ENCODE peak calls at places on chromosome 21, in five cellular contexts. One of them, this sample, is unnamed.
A peak's percentile ranks its signal among the peaks of the same experiment; 100 is the strongest.

GRCh38 chr21:27813750-27814149 is 846.9 kb upstream of the ADAMTS5 start:
- DNase-seq in colonic mucosa: peak; percentile 22
- DNase-seq in body of pancreas: no peak
- DNase-seq in ovary: no peak
- DNase-seq in cardiac muscle cell: no peak
- DNase-seq in this sample: no peak

GRCh38 chr21:43908167-43908566 is 43.1 kb downstream of the AGPAT3 start:
- DNase-seq in colonic mucosa: no peak
- DNase-seq in body of pancreas: no peak
- DNase-seq in ovary: no peak
- DNase-seq in cardiac muscle cell: no peak
- DNase-seq in this sample: no peak

GRCh38 chr21:35204850-35205564 is 155.9 kb upstream of the RUNX1 start:
- DNase-seq in colonic mucosa: peak; percentile 60
- DNase-seq in body of pancreas: peak; percentile 83
- DNase-seq in ovary: peak; percentile 86
- DNase-seq in cardiac muscle cell: no peak
- DNase-seq in this sample: peak; percentile 70

GRCh38 chr21:14215971-14216621 is at the start of gene RBM11:
- DNase-seq in colonic mucosa: peak; percentile 78
- DNase-seq in body of pancreas: peak; percentile 89
- DNase-seq in ovary: peak; percentile 84
- DNase-seq in cardiac muscle cell: peak; percentile 92
- DNase-seq in this sample: peak; percentile 50

GRCh38 chr21:38333290-38334272 is 76.8 kb downstream of the KCNJ15 start:
- DNase-seq in colonic mucosa: no peak
- DNase-seq in body of pancreas: no peak
- DNase-seq in ovary: no peak
- DNase-seq in cardiac muscle cell: no peak
- DNase-seq in this sample: no peak

GRCh38 chr21:29829514-29830255 is 110.1 kb downstream of the GRIK1 start:
- DNase-seq in colonic mucosa: no peak
- DNase-seq in body of pancreas: no peak
- DNase-seq in ovary: no peak
- DNase-seq in cardiac muscle cell: no peak
- DNase-seq in this sample: no peak

GRCh38 chr21:41441546-41441945 is 15.5 kb downstream of the MX1 start:
- DNase-seq in colonic mucosa: no peak
- DNase-seq in body of pancreas: no peak
- DNase-seq in ovary: no peak
- DNase-seq in cardiac muscle cell: no peak
- DNase-seq in this sample: no peak

GRCh38 chr21:39472211-39472610 is 20.4 kb downstream of the SH3BGR start:
- DNase-seq in colonic mucosa: no peak
- DNase-seq in body of pancreas: no peak
- DNase-seq in ovary: no peak
- DNase-seq in cardiac muscle cell: no peak
- DNase-seq in this sample: no peak

GRCh38 chr21:15841856-15842564 is 112.2 kb downstream of the USP25 start:
- DNase-seq in colonic mucosa: no peak
- DNase-seq in body of pancreas: no peak
- DNase-seq in ovary: no peak
- DNase-seq in cardiac muscle cell: no peak
- DNase-seq in this sample: no peak

GRCh38 chr21:45228171-45228641 is 59.5 kb downstream of the POFUT2 start:
- DNase-seq in colonic mucosa: no peak
- DNase-seq in body of pancreas: no peak
- DNase-seq in ovary: no peak
- DNase-seq in cardiac muscle cell: peak; percentile 14
- DNase-seq in this sample: peak; percentile 47

GRCh38 chr21:37748351-37748750 is 167.9 kb downstream of the KCNJ6 start:
- DNase-seq in colonic mucosa: no peak
- DNase-seq in body of pancreas: no peak
- DNase-seq in ovary: no peak
- DNase-seq in cardiac muscle cell: no peak
- DNase-seq in this sample: no peak

GRCh38 chr21:19523731-19524130 is 1120.1 kb upstream of the TMPRSS15 start:
- DNase-seq in colonic mucosa: no peak
- DNase-seq in body of pancreas: no peak
- DNase-seq in ovary: no peak
- DNase-seq in cardiac muscle cell: no peak
- DNase-seq in this sample: no peak

GRCh38 chr21:16370176-16370575 is 640.4 kb downstream of the USP25 start:
- DNase-seq in colonic mucosa: no peak
- DNase-seq in body of pancreas: no peak
- DNase-seq in ovary: no peak
- DNase-seq in cardiac muscle cell: no peak
- DNase-seq in this sample: no peak

GRCh38 chr21:38688068-38688467 is 117.7 kb upstream of the ETS2 start:
- DNase-seq in colonic mucosa: no peak
- DNase-seq in body of pancreas: no peak
- DNase-seq in ovary: no peak
- DNase-seq in cardiac muscle cell: no peak
- DNase-seq in this sample: no peak

GRCh38 chr21:40335689-40336088 is 468.5 kb downstream of the PCP4 start:
- DNase-seq in colonic mucosa: no peak
- DNase-seq in body of pancreas: no peak
- DNase-seq in ovary: no peak
- DNase-seq in cardiac muscle cell: no peak
- DNase-seq in this sample: no peak

GRCh38 chr21:39874759-39875158 is 7.5 kb downstream of the PCP4 start:
- DNase-seq in colonic mucosa: no peak
- DNase-seq in body of pancreas: no peak
- DNase-seq in ovary: no peak
- DNase-seq in cardiac muscle cell: no peak
- DNase-seq in this sample: no peak

GRCh38 chr21:41121785-41122415 is 46.1 kb upstream of the BACE2 start:
- DNase-seq in colonic mucosa: peak; percentile 93
- DNase-seq in body of pancreas: peak; percentile 95
- DNase-seq in ovary: peak; percentile 77
- DNase-seq in cardiac muscle cell: peak; percentile 85
- DNase-seq in this sample: peak; percentile 81

GRCh38 chr21:41170442-41170841 is 2.5 kb downstream of the BACE2 start:
- DNase-seq in colonic mucosa: peak; percentile 61
- DNase-seq in body of pancreas: peak; percentile 79
- DNase-seq in ovary: no peak
- DNase-seq in cardiac muscle cell: peak; percentile 68
- DNase-seq in this sample: no peak

GRCh38 chr21:38505654-38506523 is 7.6 kb upstream of the ERG start:
- DNase-seq in colonic mucosa: peak; percentile 71
- DNase-seq in body of pancreas: peak; percentile 17
- DNase-seq in ovary: peak; percentile 45
- DNase-seq in cardiac muscle cell: peak; percentile 75
- DNase-seq in this sample: no peak

GRCh38 chr21:38793926-38794713 is 11.6 kb upstream of the ETS2 start:
- DNase-seq in colonic mucosa: no peak
- DNase-seq in body of pancreas: no peak
- DNase-seq in ovary: no peak
- DNase-seq in cardiac muscle cell: no peak
- DNase-seq in this sample: no peak

GRCh38 chr21:29196021-29196663 is 65.7 kb downstream of the MAP3K7CL start:
- DNase-seq in colonic mucosa: peak; percentile 68
- DNase-seq in body of pancreas: peak; percentile 42
- DNase-seq in ovary: peak; percentile 41
- DNase-seq in cardiac muscle cell: no peak
- DNase-seq in this sample: no peak

GRCh38 chr21:17519965-17520364 is 7.1 kb downstream of the CXADR start:
- DNase-seq in colonic mucosa: no peak
- DNase-seq in body of pancreas: no peak
- DNase-seq in ovary: no peak
- DNase-seq in cardiac muscle cell: no peak
- DNase-seq in this sample: no peak

GRCh38 chr21:15552914-15553491 is 176.8 kb upstream of the USP25 start:
- DNase-seq in colonic mucosa: no peak
- DNase-seq in body of pancreas: no peak
- DNase-seq in ovary: no peak
- DNase-seq in cardiac muscle cell: no peak
- DNase-seq in this sample: no peak

GRCh38 chr21:38879912-38880577 is 74.3 kb downstream of the ETS2 start:
- DNase-seq in colonic mucosa: no peak
- DNase-seq in body of pancreas: no peak
- DNase-seq in ovary: no peak
- DNase-seq in cardiac muscle cell: no peak
- DNase-seq in this sample: no peak

GRCh38 chr21:16535100-16535418 is 805.3 kb downstream of the USP25 start:
- DNase-seq in colonic mucosa: no peak
- DNase-seq in body of pancreas: peak; percentile 81
- DNase-seq in ovary: peak; percentile 92
- DNase-seq in cardiac muscle cell: no peak
- DNase-seq in this sample: peak; percentile 92

GRCh38 chr21:39176312-39176711 is 6.9 kb downstream of the PSMG1 start:
- DNase-seq in colonic mucosa: no peak
- DNase-seq in body of pancreas: no peak
- DNase-seq in ovary: no peak
- DNase-seq in cardiac muscle cell: no peak
- DNase-seq in this sample: no peak

GRCh38 chr21:26832513-26832912 is 12.7 kb downstream of the ADAMTS1 start:
- DNase-seq in colonic mucosa: no peak
- DNase-seq in body of pancreas: no peak
- DNase-seq in ovary: no peak
- DNase-seq in cardiac muscle cell: no peak
- DNase-seq in this sample: no peak

GRCh38 chr21:26844258-26845065 is 747 bp downstream of the ADAMTS1 start:
- DNase-seq in colonic mucosa: peak; percentile 29
- DNase-seq in body of pancreas: peak; percentile 71
- DNase-seq in ovary: peak; percentile 68
- DNase-seq in cardiac muscle cell: peak; percentile 68
- DNase-seq in this sample: peak; percentile 84

GRCh38 chr21:31117046-31117916 is 79.0 kb upstream of the KRTAP19-8 start:
- DNase-seq in colonic mucosa: no peak
- DNase-seq in body of pancreas: no peak
- DNase-seq in ovary: no peak
- DNase-seq in cardiac muscle cell: no peak
- DNase-seq in this sample: no peak

GRCh38 chr21:40136571-40136970 is 269.3 kb downstream of the PCP4 start:
- DNase-seq in colonic mucosa: no peak
- DNase-seq in body of pancreas: no peak
- DNase-seq in ovary: no peak
- DNase-seq in cardiac muscle cell: no peak
- DNase-seq in this sample: no peak

GRCh38 chr21:42544544-42544943 is 30.9 kb downstream of the SLC37A1 start:
- DNase-seq in colonic mucosa: no peak
- DNase-seq in body of pancreas: no peak
- DNase-seq in ovary: no peak
- DNase-seq in cardiac muscle cell: no peak
- DNase-seq in this sample: no peak

GRCh38 chr21:42545745-42546144 is 32.1 kb downstream of the SLC37A1 start:
- DNase-seq in colonic mucosa: no peak
- DNase-seq in body of pancreas: no peak
- DNase-seq in ovary: no peak
- DNase-seq in cardiac muscle cell: no peak
- DNase-seq in this sample: no peak

GRCh38 chr21:42547001-42547905 is 33.6 kb downstream of the SLC37A1 start:
- DNase-seq in colonic mucosa: no peak
- DNase-seq in body of pancreas: no peak
- DNase-seq in ovary: no peak
- DNase-seq in cardiac muscle cell: no peak
- DNase-seq in this sample: no peak

GRCh38 chr21:42546433-42546832 is 32.8 kb downstream of the SLC37A1 start:
- DNase-seq in colonic mucosa: no peak
- DNase-seq in body of pancreas: no peak
- DNase-seq in ovary: no peak
- DNase-seq in cardiac muscle cell: no peak
- DNase-seq in this sample: no peak

GRCh38 chr21:42545317-42545716 is 31.7 kb downstream of the SLC37A1 start:
- DNase-seq in colonic mucosa: no peak
- DNase-seq in body of pancreas: no peak
- DNase-seq in ovary: no peak
- DNase-seq in cardiac muscle cell: no peak
- DNase-seq in this sample: no peak
- H3K27ac ChIP-seq in colonic mucosa: no peak overlapping the region
- H3K27ac ChIP-seq in body of pancreas: no peak overlapping the region
- H3K27ac ChIP-seq in ovary: no peak overlapping the region
- H3K27ac ChIP-seq in cardiac muscle cell: no peak overlapping the region
- H3K27ac ChIP-seq in this sample: no peak overlapping the region

DNA sequence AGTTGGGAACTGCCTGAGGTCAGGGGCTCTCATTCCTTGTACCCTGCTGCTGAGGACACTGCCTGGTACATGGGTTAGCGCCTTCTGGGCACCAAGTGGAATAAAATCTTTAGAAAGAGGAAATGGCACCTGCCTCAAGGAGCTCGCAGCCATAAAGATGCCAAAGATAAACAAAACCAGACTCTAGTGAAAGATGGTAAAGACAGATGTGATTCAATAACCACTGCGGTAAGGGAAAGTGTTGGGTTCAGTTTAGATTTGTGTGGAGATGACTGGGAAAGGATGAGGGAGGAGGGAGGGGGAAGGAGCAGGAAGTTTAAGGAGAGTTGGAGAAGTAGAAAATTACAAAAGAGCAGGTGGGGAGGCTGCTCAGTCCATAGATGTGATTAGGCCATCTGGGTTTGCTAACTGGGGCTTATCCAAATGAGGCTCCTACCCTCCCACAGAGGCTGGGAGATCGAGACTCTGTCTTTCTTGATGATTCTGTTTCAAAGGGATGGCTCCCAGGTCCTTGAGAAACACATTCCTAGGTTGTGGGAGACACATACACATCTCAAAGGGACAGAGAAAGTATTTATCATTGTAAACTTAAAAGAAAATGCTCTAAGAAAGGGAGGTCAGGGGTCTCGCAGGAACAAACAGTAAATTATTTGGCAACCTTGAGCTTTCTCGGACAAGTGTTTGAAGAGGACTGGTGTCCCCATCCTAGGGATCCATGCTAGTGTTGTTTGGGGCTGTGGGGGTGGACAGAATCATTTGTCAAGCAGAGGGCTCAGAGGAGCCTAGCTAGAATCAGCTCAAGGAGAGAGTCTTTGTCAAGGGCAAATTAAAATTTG is 65.7 kb upstream of the MORC3 start:
- DNase-seq in colonic mucosa: peak; percentile 37
- DNase-seq in body of pancreas: no peak
- DNase-seq in ovary: no peak
- DNase-seq in cardiac muscle cell: no peak
- DNase-seq in this sample: no peak
- H3K4me3 ChIP-seq in colonic mucosa: no peak overlapping the region
- H3K4me3 ChIP-seq in body of pancreas: no peak overlapping the region
- H3K4me3 ChIP-seq in ovary: no peak overlapping the region
- H3K4me3 ChIP-seq in cardiac muscle cell: no peak overlapping the region
- H3K4me3 ChIP-seq in this sample: no peak overlapping the region

GRCh38 chr21:32306021-32306780 is 7.5 kb downstream of the MRAP start:
- DNase-seq in colonic mucosa: peak; percentile 14
- DNase-seq in body of pancreas: no peak
- DNase-seq in ovary: no peak
- DNase-seq in cardiac muscle cell: peak; percentile 43
- DNase-seq in this sample: no peak
- TF ChIP-seq CTCF in colonic mucosa: no peak
- TF ChIP-seq CTCF in body of pancreas: no peak
- TF ChIP-seq CTCF in ovary: no peak
- TF ChIP-seq CTCF in cardiac muscle cell: peak; percentile 36
- TF ChIP-seq CTCF in this sample: no peak

DNA sequence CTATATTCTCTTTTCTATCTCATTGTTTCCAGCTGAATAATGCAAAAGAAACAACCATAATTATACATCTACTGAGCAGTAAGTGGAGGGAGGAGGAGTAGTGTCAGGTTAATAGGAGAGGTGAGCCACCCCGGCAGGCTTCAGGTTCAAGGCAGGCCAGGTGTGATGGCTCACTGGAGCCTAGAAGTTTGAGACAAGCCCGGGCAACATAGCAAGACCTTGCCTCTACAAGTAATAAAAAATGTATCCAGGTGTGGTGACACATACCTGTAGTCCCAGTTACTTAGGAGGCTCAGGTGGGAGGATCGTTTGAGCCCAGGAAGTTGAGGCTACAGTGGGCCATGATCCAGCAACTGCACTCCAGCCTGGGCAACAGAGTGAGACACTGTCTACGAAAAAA is 1.9 kb upstream of the DIP2A start:
- DNase-seq in colonic mucosa: no peak
- DNase-seq in body of pancreas: no peak
- DNase-seq in ovary: no peak
- DNase-seq in cardiac muscle cell: no peak
- DNase-seq in this sample: no peak
- H3K27ac ChIP-seq in colonic mucosa: no peak overlapping the region
- H3K27ac ChIP-seq in body of pancreas: no peak overlapping the region
- H3K27ac ChIP-seq in ovary: no peak overlapping the region
- H3K27ac ChIP-seq in cardiac muscle cell: peak overlapping the region; percentile 97
- H3K27ac ChIP-seq in this sample: peak overlapping the region; percentile 85

This sample was measured in psoas muscle.